ENCODE peak calls at places on chromosome 7, in nine cellular contexts. One of them, this sample, is unnamed.
A peak's percentile ranks its signal among the peaks of the same experiment; 100 is the strongest.

GRCh38 chr7:134732739-134733138 is 46.7 kb upstream of the CALD1 start:
- DNase-seq in transverse colon: no peak
- DNase-seq in SJSA1: no peak
- DNase-seq in neuronal stem cell: no peak
- DNase-seq in effector memory CD4-positive, alpha-beta T cell: no peak
- DNase-seq in Peyer's patch: no peak
- DNase-seq in cardiac muscle cell: no peak
- DNase-seq in right atrium auricular region: no peak
- DNase-seq in PC-9: no peak
- DNase-seq in this sample: no peak

GRCh38 chr7:74501298-74501697 is 47.6 kb downstream of the GTF2IRD1 start:
- DNase-seq in transverse colon: peak; percentile 69
- DNase-seq in SJSA1: no peak
- DNase-seq in neuronal stem cell: no peak
- DNase-seq in effector memory CD4-positive, alpha-beta T cell: no peak
- DNase-seq in Peyer's patch: no peak
- DNase-seq in cardiac muscle cell: no peak
- DNase-seq in right atrium auricular region: no peak
- DNase-seq in PC-9: no peak
- DNase-seq in this sample: peak; percentile 65

GRCh38 chr7:74306737-74307469 is 17.7 kb downstream of the CLIP2 start:
- DNase-seq in transverse colon: peak; percentile 38
- DNase-seq in SJSA1: peak; percentile 74
- DNase-seq in neuronal stem cell: no peak
- DNase-seq in effector memory CD4-positive, alpha-beta T cell: no peak
- DNase-seq in Peyer's patch: peak; percentile 59
- DNase-seq in cardiac muscle cell: peak; percentile 75
- DNase-seq in right atrium auricular region: no peak
- DNase-seq in PC-9: no peak
- DNase-seq in this sample: peak; percentile 54

GRCh38 chr7:147586110-147586509 is 1004.5 kb upstream of the C7orf33 start:
- DNase-seq in transverse colon: no peak
- DNase-seq in SJSA1: no peak
- DNase-seq in neuronal stem cell: no peak
- DNase-seq in effector memory CD4-positive, alpha-beta T cell: no peak
- DNase-seq in Peyer's patch: no peak
- DNase-seq in cardiac muscle cell: no peak
- DNase-seq in right atrium auricular region: no peak
- DNase-seq in PC-9: no peak
- DNase-seq in this sample: no peak

GRCh38 chr7:117806011-117806410 is 67.2 kb downstream of the CTTNBP2 start:
- DNase-seq in transverse colon: no peak
- DNase-seq in SJSA1: no peak
- DNase-seq in neuronal stem cell: no peak
- DNase-seq in effector memory CD4-positive, alpha-beta T cell: no peak
- DNase-seq in Peyer's patch: no peak
- DNase-seq in cardiac muscle cell: no peak
- DNase-seq in right atrium auricular region: no peak
- DNase-seq in PC-9: no peak
- DNase-seq in this sample: no peak

GRCh38 chr7:28536259-28536658 is 123.9 kb downstream of the CREB5 start:
- DNase-seq in transverse colon: no peak
- DNase-seq in SJSA1: no peak
- DNase-seq in neuronal stem cell: peak; percentile 17
- DNase-seq in effector memory CD4-positive, alpha-beta T cell: no peak
- DNase-seq in Peyer's patch: no peak
- DNase-seq in cardiac muscle cell: peak; percentile 51
- DNase-seq in right atrium auricular region: no peak
- DNase-seq in PC-9: peak; percentile 47
- DNase-seq in this sample: no peak

GRCh38 chr7:111718886-111719285 is 156.6 kb upstream of the IMMP2L start:
- DNase-seq in transverse colon: no peak
- DNase-seq in SJSA1: no peak
- DNase-seq in neuronal stem cell: no peak
- DNase-seq in effector memory CD4-positive, alpha-beta T cell: no peak
- DNase-seq in Peyer's patch: no peak
- DNase-seq in cardiac muscle cell: no peak
- DNase-seq in right atrium auricular region: no peak
- DNase-seq in PC-9: no peak
- DNase-seq in this sample: no peak

GRCh38 chr7:44608916-44609648 is 2.7 kb downstream of the OGDH start:
- DNase-seq in transverse colon: no peak
- DNase-seq in SJSA1: peak; percentile 68
- DNase-seq in neuronal stem cell: no peak
- DNase-seq in effector memory CD4-positive, alpha-beta T cell: no peak
- DNase-seq in Peyer's patch: no peak
- DNase-seq in cardiac muscle cell: peak; percentile 33
- DNase-seq in right atrium auricular region: no peak
- DNase-seq in PC-9: no peak
- DNase-seq in this sample: no peak

GRCh38 chr7:82665966-82666507 is 222.5 kb upstream of the CACNA2D1 start:
- DNase-seq in transverse colon: no peak
- DNase-seq in SJSA1: no peak
- DNase-seq in neuronal stem cell: no peak
- DNase-seq in effector memory CD4-positive, alpha-beta T cell: no peak
- DNase-seq in Peyer's patch: no peak
- DNase-seq in cardiac muscle cell: peak; percentile 23
- DNase-seq in right atrium auricular region: no peak
- DNase-seq in PC-9: no peak
- DNase-seq in this sample: no peak

GRCh38 chr7:159370-160270 is 32.8 kb upstream of the FAM20C start:
- DNase-seq in transverse colon: no peak
- DNase-seq in SJSA1: peak; percentile 15
- DNase-seq in neuronal stem cell: no peak
- DNase-seq in effector memory CD4-positive, alpha-beta T cell: no peak
- DNase-seq in Peyer's patch: no peak
- DNase-seq in cardiac muscle cell: no peak
- DNase-seq in right atrium auricular region: no peak
- DNase-seq in PC-9: no peak
- DNase-seq in this sample: no peak

GRCh38 chr7:45031829-45032228 is 31.8 kb downstream of the CCM2 start:
- DNase-seq in transverse colon: no peak
- DNase-seq in SJSA1: no peak
- DNase-seq in neuronal stem cell: no peak
- DNase-seq in effector memory CD4-positive, alpha-beta T cell: no peak
- DNase-seq in Peyer's patch: no peak
- DNase-seq in cardiac muscle cell: no peak
- DNase-seq in right atrium auricular region: no peak
- DNase-seq in PC-9: no peak
- DNase-seq in this sample: no peak

GRCh38 chr7:135211179-135211945 is at the start of gene WDR91:
- DNase-seq in transverse colon: peak; percentile 98
- DNase-seq in SJSA1: peak; percentile 87
- DNase-seq in neuronal stem cell: peak; percentile 92
- DNase-seq in effector memory CD4-positive, alpha-beta T cell: peak; percentile 96
- DNase-seq in Peyer's patch: peak; percentile 98
- DNase-seq in cardiac muscle cell: peak; percentile 96
- DNase-seq in right atrium auricular region: peak; percentile 96
- DNase-seq in PC-9: peak; percentile 84
- DNase-seq in this sample: peak; percentile 96

GRCh38 chr7:30816291-30817059 is 45.3 kb downstream of the MINDY4 start:
- DNase-seq in transverse colon: no peak
- DNase-seq in SJSA1: no peak
- DNase-seq in neuronal stem cell: no peak
- DNase-seq in effector memory CD4-positive, alpha-beta T cell: no peak
- DNase-seq in Peyer's patch: no peak
- DNase-seq in cardiac muscle cell: peak; percentile 74
- DNase-seq in right atrium auricular region: no peak
- DNase-seq in PC-9: no peak
- DNase-seq in this sample: peak; percentile 53

GRCh38 chr7:434891-435486 is 84.7 kb downstream of the PDGFA start:
- DNase-seq in transverse colon: peak; percentile 24
- DNase-seq in SJSA1: peak; percentile 69
- DNase-seq in neuronal stem cell: no peak
- DNase-seq in effector memory CD4-positive, alpha-beta T cell: no peak
- DNase-seq in Peyer's patch: no peak
- DNase-seq in cardiac muscle cell: no peak
- DNase-seq in right atrium auricular region: no peak
- DNase-seq in PC-9: peak; percentile 43
- DNase-seq in this sample: no peak

GRCh38 chr7:73707045-73707631 is 12.3 kb downstream of the STX1A start:
- DNase-seq in transverse colon: peak; percentile 91
- DNase-seq in SJSA1: no peak
- DNase-seq in neuronal stem cell: no peak
- DNase-seq in effector memory CD4-positive, alpha-beta T cell: no peak
- DNase-seq in Peyer's patch: peak; percentile 92
- DNase-seq in cardiac muscle cell: no peak
- DNase-seq in right atrium auricular region: no peak
- DNase-seq in PC-9: peak; percentile 95
- DNase-seq in this sample: peak; percentile 60

GRCh38 chr7:74105992-74106391 is 22.4 kb downstream of the LIMK1 start:
- DNase-seq in transverse colon: no peak
- DNase-seq in SJSA1: no peak
- DNase-seq in neuronal stem cell: no peak
- DNase-seq in effector memory CD4-positive, alpha-beta T cell: no peak
- DNase-seq in Peyer's patch: no peak
- DNase-seq in cardiac muscle cell: no peak
- DNase-seq in right atrium auricular region: no peak
- DNase-seq in PC-9: no peak
- DNase-seq in this sample: no peak

GRCh38 chr7:107501593-107501992 is 31.7 kb downstream of the GPR22 start:
- DNase-seq in transverse colon: peak; percentile 23
- DNase-seq in SJSA1: no peak
- DNase-seq in neuronal stem cell: no peak
- DNase-seq in effector memory CD4-positive, alpha-beta T cell: no peak
- DNase-seq in Peyer's patch: no peak
- DNase-seq in cardiac muscle cell: peak; percentile 49
- DNase-seq in right atrium auricular region: no peak
- DNase-seq in PC-9: no peak
- DNase-seq in this sample: no peak

GRCh38 chr7:94041529-94041928 is 37.4 kb upstream of the BET1 start:
- DNase-seq in transverse colon: no peak
- DNase-seq in SJSA1: no peak
- DNase-seq in neuronal stem cell: no peak
- DNase-seq in effector memory CD4-positive, alpha-beta T cell: no peak
- DNase-seq in Peyer's patch: no peak
- DNase-seq in cardiac muscle cell: peak; percentile 63
- DNase-seq in right atrium auricular region: no peak
- DNase-seq in PC-9: no peak
- DNase-seq in this sample: no peak

GRCh38 chr7:128311003-128311402 is 32.7 kb downstream of the RBM28 start:
- DNase-seq in transverse colon: no peak
- DNase-seq in SJSA1: no peak
- DNase-seq in neuronal stem cell: no peak
- DNase-seq in effector memory CD4-positive, alpha-beta T cell: no peak
- DNase-seq in Peyer's patch: no peak
- DNase-seq in cardiac muscle cell: no peak
- DNase-seq in right atrium auricular region: no peak
- DNase-seq in PC-9: no peak
- DNase-seq in this sample: no peak
- H3K27ac ChIP-seq in transverse colon: no peak overlapping the region
- H3K27ac ChIP-seq in SJSA1: no peak overlapping the region
- H3K27ac ChIP-seq in neuronal stem cell: no peak overlapping the region
- H3K27ac ChIP-seq in effector memory CD4-positive, alpha-beta T cell: no peak overlapping the region
- H3K27ac ChIP-seq in Peyer's patch: no peak overlapping the region
- H3K27ac ChIP-seq in cardiac muscle cell: no peak overlapping the region
- H3K27ac ChIP-seq in right atrium auricular region: no peak overlapping the region
- H3K27ac ChIP-seq in PC-9: no peak overlapping the region
- H3K27ac ChIP-seq in this sample: no peak overlapping the region

GRCh38 chr7:2709553-2710165 is 21.7 kb downstream of the AMZ1 start:
- DNase-seq in transverse colon: peak; percentile 85
- DNase-seq in SJSA1: no peak
- DNase-seq in neuronal stem cell: peak; percentile 62
- DNase-seq in effector memory CD4-positive, alpha-beta T cell: peak; percentile 47
- DNase-seq in Peyer's patch: peak; percentile 93
- DNase-seq in cardiac muscle cell: peak; percentile 59
- DNase-seq in right atrium auricular region: no peak
- DNase-seq in PC-9: no peak
- DNase-seq in this sample: peak; percentile 57
- H3K4me3 ChIP-seq in transverse colon: no peak overlapping the region
- H3K4me3 ChIP-seq in SJSA1: no peak overlapping the region
- H3K4me3 ChIP-seq in neuronal stem cell: no peak overlapping the region
- H3K4me3 ChIP-seq in effector memory CD4-positive, alpha-beta T cell: peak overlapping the region; percentile 19
- H3K4me3 ChIP-seq in Peyer's patch: peak overlapping the region; percentile 46
- H3K4me3 ChIP-seq in cardiac muscle cell: no peak overlapping the region
- H3K4me3 ChIP-seq in right atrium auricular region: no peak overlapping the region
- H3K4me3 ChIP-seq in PC-9: no peak overlapping the region
- H3K4me3 ChIP-seq in this sample: peak overlapping the region; percentile 28

DNA sequence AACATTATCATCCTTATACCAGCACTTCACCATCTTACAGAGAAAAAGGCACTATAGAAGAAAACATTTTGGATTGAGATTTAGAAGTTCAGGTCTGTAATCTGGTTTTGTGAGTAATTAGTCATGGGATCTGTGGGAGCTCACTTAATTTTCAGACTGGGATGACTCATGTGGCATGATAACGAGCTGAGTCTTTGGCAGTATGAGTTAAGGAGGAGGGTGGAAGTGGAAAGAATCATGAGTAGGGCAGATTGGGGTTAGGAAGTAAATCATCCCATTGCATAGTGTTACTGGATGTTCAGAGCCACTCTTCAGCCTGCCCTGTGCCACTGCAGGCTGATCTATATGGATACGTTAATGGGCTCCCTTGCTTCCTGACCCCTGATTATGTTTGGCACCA is 64.9 kb downstream of the ZNF92 start:
- DNase-seq in transverse colon: no peak
- DNase-seq in SJSA1: peak; percentile 11
- DNase-seq in neuronal stem cell: no peak
- DNase-seq in effector memory CD4-positive, alpha-beta T cell: no peak
- DNase-seq in Peyer's patch: no peak
- DNase-seq in cardiac muscle cell: peak; percentile 88
- DNase-seq in right atrium auricular region: no peak
- DNase-seq in PC-9: peak; percentile 46
- DNase-seq in this sample: no peak
- H3K4me1 ChIP-seq in transverse colon: no peaks in the 10 kb centered on the region
- H3K4me1 ChIP-seq in SJSA1: peaks cover 16% of the 10 kb centered on the region
- H3K4me1 ChIP-seq in neuronal stem cell: no peaks in the 10 kb centered on the region
- H3K4me1 ChIP-seq in effector memory CD4-positive, alpha-beta T cell: no peaks in the 10 kb centered on the region
- H3K4me1 ChIP-seq in Peyer's patch: no peaks in the 10 kb centered on the region
- H3K4me1 ChIP-seq in cardiac muscle cell: no peaks in the 10 kb centered on the region
- H3K4me1 ChIP-seq in right atrium auricular region: no peaks in the 10 kb centered on the region
- H3K4me1 ChIP-seq in PC-9: peaks cover 11% of the 10 kb centered on the region
- H3K4me1 ChIP-seq in this sample: no peaks in the 10 kb centered on the region

GRCh38 chr7:47497367-47498096 is 84.4 kb downstream of the TNS3 start:
- DNase-seq in transverse colon: no peak
- DNase-seq in SJSA1: no peak
- DNase-seq in neuronal stem cell: no peak
- DNase-seq in effector memory CD4-positive, alpha-beta T cell: no peak
- DNase-seq in Peyer's patch: no peak
- DNase-seq in cardiac muscle cell: no peak
- DNase-seq in right atrium auricular region: no peak
- DNase-seq in PC-9: no peak
- DNase-seq in this sample: no peak

GRCh38 chr7:47498229-47499056 is 83.5 kb downstream of the TNS3 start:
- DNase-seq in transverse colon: peak; percentile 71
- DNase-seq in SJSA1: no peak
- DNase-seq in neuronal stem cell: no peak
- DNase-seq in effector memory CD4-positive, alpha-beta T cell: no peak
- DNase-seq in Peyer's patch: peak; percentile 86
- DNase-seq in cardiac muscle cell: no peak
- DNase-seq in right atrium auricular region: no peak
- DNase-seq in PC-9: no peak
- DNase-seq in this sample: no peak

GRCh38 chr7:47495269-47495875 is 86.5 kb downstream of the TNS3 start:
- DNase-seq in transverse colon: no peak
- DNase-seq in SJSA1: no peak
- DNase-seq in neuronal stem cell: no peak
- DNase-seq in effector memory CD4-positive, alpha-beta T cell: no peak
- DNase-seq in Peyer's patch: no peak
- DNase-seq in cardiac muscle cell: no peak
- DNase-seq in right atrium auricular region: no peak
- DNase-seq in PC-9: no peak
- DNase-seq in this sample: no peak

GRCh38 chr7:47496064-47496665 is 85.7 kb downstream of the TNS3 start:
- DNase-seq in transverse colon: no peak
- DNase-seq in SJSA1: no peak
- DNase-seq in neuronal stem cell: no peak
- DNase-seq in effector memory CD4-positive, alpha-beta T cell: no peak
- DNase-seq in Peyer's patch: no peak
- DNase-seq in cardiac muscle cell: no peak
- DNase-seq in right atrium auricular region: no peak
- DNase-seq in PC-9: no peak
- DNase-seq in this sample: no peak

GRCh38 chr7:47496666-47497065 is 85.2 kb downstream of the TNS3 start:
- DNase-seq in transverse colon: no peak
- DNase-seq in SJSA1: no peak
- DNase-seq in neuronal stem cell: no peak
- DNase-seq in effector memory CD4-positive, alpha-beta T cell: no peak
- DNase-seq in Peyer's patch: no peak
- DNase-seq in cardiac muscle cell: no peak
- DNase-seq in right atrium auricular region: no peak
- DNase-seq in PC-9: no peak
- DNase-seq in this sample: no peak
- H3K27ac ChIP-seq in transverse colon: peak overlapping the region; percentile 77
- H3K27ac ChIP-seq in SJSA1: no peak overlapping the region
- H3K27ac ChIP-seq in neuronal stem cell: no peak overlapping the region
- H3K27ac ChIP-seq in effector memory CD4-positive, alpha-beta T cell: no peak overlapping the region
- H3K27ac ChIP-seq in Peyer's patch: no peak overlapping the region
- H3K27ac ChIP-seq in cardiac muscle cell: no peak overlapping the region
- H3K27ac ChIP-seq in right atrium auricular region: no peak overlapping the region
- H3K27ac ChIP-seq in PC-9: no peak overlapping the region
- H3K27ac ChIP-seq in this sample: peak overlapping the region; percentile 67

This sample was measured in left ventricle myocardium inferior.